ENCODE peak calls at places on chromosome 20, in five cellular contexts. One of them, this sample, is unnamed.

GRCh38 chr20:3406481-3407425 is 716 bp downstream of the DNAAF9 start:
- DNase-seq in A549: peak
- DNase-seq in endothelial cell of umbilical vein: peak
- DNase-seq in GM12892: no peak
- DNase-seq in HCT116: no peak
- DNase-seq in this sample: peak

GRCh38 chr20:44542902-44543301 is 21.0 kb upstream of the SERINC3 start:
- DNase-seq in A549: no peak
- DNase-seq in endothelial cell of umbilical vein: no peak
- DNase-seq in GM12892: no peak
- DNase-seq in HCT116: no peak
- DNase-seq in this sample: no peak

GRCh38 chr20:46851746-46852145 is 42.9 kb upstream of the EYA2 start:
- DNase-seq in A549: no peak
- DNase-seq in endothelial cell of umbilical vein: no peak
- DNase-seq in GM12892: no peak
- DNase-seq in HCT116: no peak
- DNase-seq in this sample: no peak

GRCh38 chr20:3749087-3749688 is 16.7 kb downstream of the HSPA12B start:
- DNase-seq in A549: no peak
- DNase-seq in endothelial cell of umbilical vein: no peak
- DNase-seq in GM12892: no peak
- DNase-seq in HCT116: no peak
- DNase-seq in this sample: no peak

GRCh38 chr20:40812415-40813212 is 123.6 kb upstream of the MAFB start:
- DNase-seq in A549: no peak
- DNase-seq in endothelial cell of umbilical vein: no peak
- DNase-seq in GM12892: no peak
- DNase-seq in HCT116: no peak
- DNase-seq in this sample: peak

GRCh38 chr20:4563534-4563933 is 158.2 kb upstream of the PRND start:
- DNase-seq in A549: no peak
- DNase-seq in endothelial cell of umbilical vein: peak
- DNase-seq in GM12892: no peak
- DNase-seq in HCT116: no peak
- DNase-seq in this sample: no peak

GRCh38 chr20:1761116-1761515 is 103.5 kb upstream of the SIRPG start:
- DNase-seq in A549: peak
- DNase-seq in endothelial cell of umbilical vein: peak
- DNase-seq in GM12892: no peak
- DNase-seq in HCT116: peak
- DNase-seq in this sample: peak

GRCh38 chr20:54188132-54188835 is 14.5 kb upstream of the CYP24A1 start:
- DNase-seq in A549: no peak
- DNase-seq in endothelial cell of umbilical vein: no peak
- DNase-seq in GM12892: no peak
- DNase-seq in HCT116: no peak
- DNase-seq in this sample: no peak

GRCh38 chr20:64058536-64058935 is 4.5 kb upstream of the TCEA2 start:
- DNase-seq in A549: no peak
- DNase-seq in endothelial cell of umbilical vein: no peak
- DNase-seq in GM12892: no peak
- DNase-seq in HCT116: no peak
- DNase-seq in this sample: no peak

GRCh38 chr20:56801991-56802740 is 173.1 kb downstream of the TFAP2C start:
- DNase-seq in A549: no peak
- DNase-seq in endothelial cell of umbilical vein: no peak
- DNase-seq in GM12892: no peak
- DNase-seq in HCT116: no peak
- DNase-seq in this sample: no peak

GRCh38 chr20:18666803-18667460 is 79.1 kb downstream of the DTD1 start:
- DNase-seq in A549: no peak
- DNase-seq in endothelial cell of umbilical vein: no peak
- DNase-seq in GM12892: no peak
- DNase-seq in HCT116: no peak
- DNase-seq in this sample: no peak

GRCh38 chr20:59518881-59519706 is 85.2 kb upstream of the PHACTR3 start:
- DNase-seq in A549: peak
- DNase-seq in endothelial cell of umbilical vein: peak
- DNase-seq in GM12892: peak
- DNase-seq in HCT116: peak
- DNase-seq in this sample: peak

GRCh38 chr20:37510226-37510625 is 10.8 kb upstream of the NNAT start:
- DNase-seq in A549: no peak
- DNase-seq in endothelial cell of umbilical vein: no peak
- DNase-seq in GM12892: no peak
- DNase-seq in HCT116: no peak
- DNase-seq in this sample: no peak

GRCh38 chr20:44370639-44371218 is 15.2 kb downstream of the HNF4A start:
- DNase-seq in A549: peak
- DNase-seq in endothelial cell of umbilical vein: no peak
- DNase-seq in GM12892: no peak
- DNase-seq in HCT116: no peak
- DNase-seq in this sample: no peak

GRCh38 chr20:38842558-38842981 is 37.1 kb downstream of the PPP1R16B start:
- DNase-seq in A549: no peak
- DNase-seq in endothelial cell of umbilical vein: peak
- DNase-seq in GM12892: peak
- DNase-seq in HCT116: no peak
- DNase-seq in this sample: no peak

GRCh38 chr20:47326718-47327137 is 29.8 kb downstream of the ZMYND8 start:
- DNase-seq in A549: no peak
- DNase-seq in endothelial cell of umbilical vein: peak
- DNase-seq in GM12892: no peak
- DNase-seq in HCT116: no peak
- DNase-seq in this sample: no peak

GRCh38 chr20:63501818-63502670 is 3.2 kb upstream of the EEF1A2 start:
- DNase-seq in A549: no peak
- DNase-seq in endothelial cell of umbilical vein: no peak
- DNase-seq in GM12892: no peak
- DNase-seq in HCT116: no peak
- DNase-seq in this sample: no peak

GRCh38 chr20:21661488-21662055 is 43.9 kb upstream of the PAX1 start:
- DNase-seq in A549: no peak
- DNase-seq in endothelial cell of umbilical vein: no peak
- DNase-seq in GM12892: no peak
- DNase-seq in HCT116: no peak
- DNase-seq in this sample: no peak

GRCh38 chr20:57711311-57711712 is 1.5 kb upstream of the PMEPA1 start:
- DNase-seq in A549: no peak
- DNase-seq in endothelial cell of umbilical vein: no peak
- DNase-seq in GM12892: no peak
- DNase-seq in HCT116: no peak
- DNase-seq in this sample: no peak

GRCh38 chr20:21315138-21315537 is 12.0 kb downstream of the XRN2 start:
- DNase-seq in A549: no peak
- DNase-seq in endothelial cell of umbilical vein: no peak
- DNase-seq in GM12892: no peak
- DNase-seq in HCT116: no peak
- DNase-seq in this sample: no peak

GRCh38 chr20:52191436-52192295 is at the start of gene ZFP64:
- DNase-seq in A549: peak
- DNase-seq in endothelial cell of umbilical vein: peak
- DNase-seq in GM12892: peak
- DNase-seq in HCT116: peak
- DNase-seq in this sample: peak
- TF ChIP-seq POLR2A in A549: peak
- TF ChIP-seq POLR2A in endothelial cell of umbilical vein: no peak
- TF ChIP-seq POLR2A in GM12892: peak
- TF ChIP-seq POLR2A in HCT116: peak
- TF ChIP-seq POLR2A in this sample: no peak

DNA sequence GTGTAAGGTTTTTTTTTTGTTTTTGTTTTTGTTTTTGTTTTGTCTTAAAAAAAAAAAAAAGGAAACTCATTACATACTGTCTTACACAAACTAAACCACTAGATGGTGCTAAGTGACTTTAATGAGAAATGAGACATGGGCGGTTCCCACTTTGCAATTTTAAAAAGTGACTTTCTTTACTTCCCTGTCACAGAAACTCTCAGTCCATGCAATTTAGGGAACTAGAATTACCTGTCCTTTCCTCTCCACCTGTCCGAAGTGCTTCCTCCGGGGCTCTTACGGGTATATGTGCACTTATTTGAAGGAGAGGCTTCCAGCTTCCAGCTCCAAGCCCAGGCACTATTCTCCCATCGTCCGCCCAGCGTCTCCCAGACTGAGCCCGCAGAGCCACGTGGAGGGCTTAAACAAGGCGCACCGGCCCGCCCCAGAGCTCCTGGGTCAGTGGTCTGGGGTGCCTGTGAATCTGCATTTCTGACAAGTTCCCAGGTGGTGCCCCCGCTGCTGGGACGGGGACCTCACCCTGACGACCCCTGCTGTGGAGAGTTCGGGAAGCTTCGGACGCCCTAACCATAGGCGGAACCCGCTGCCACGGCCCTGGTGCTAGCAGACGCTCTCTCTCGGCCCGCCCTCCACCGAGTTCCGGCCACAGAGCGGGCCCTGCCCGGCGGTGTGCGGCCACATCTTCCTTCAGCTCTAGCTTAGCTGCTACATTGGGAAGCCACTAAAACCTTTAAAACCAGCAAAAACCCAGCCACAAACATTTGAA is 26.1 kb downstream of the BFSP1 start:
- DNase-seq in A549: peak
- DNase-seq in endothelial cell of umbilical vein: peak
- DNase-seq in GM12892: peak
- DNase-seq in HCT116: peak
- DNase-seq in this sample: peak
- TF ChIP-seq POLR2A in A549: no peak
- TF ChIP-seq POLR2A in endothelial cell of umbilical vein: peak
- TF ChIP-seq POLR2A in GM12892: no peak
- TF ChIP-seq POLR2A in HCT116: no peak
- TF ChIP-seq POLR2A in this sample: no peak

GRCh38 chr20:407953-408842 is at the start of gene RBCK1:
- DNase-seq in A549: peak
- DNase-seq in endothelial cell of umbilical vein: peak
- DNase-seq in GM12892: peak
- DNase-seq in HCT116: peak
- DNase-seq in this sample: peak

GRCh38 chr20:409697-410559 is 1.8 kb downstream of the RBCK1 start:
- DNase-seq in A549: no peak
- DNase-seq in endothelial cell of umbilical vein: no peak
- DNase-seq in GM12892: no peak
- DNase-seq in HCT116: no peak
- DNase-seq in this sample: no peak

GRCh38 chr20:408843-409696 is 971 bp downstream of the RBCK1 start:
- DNase-seq in A549: no peak
- DNase-seq in endothelial cell of umbilical vein: peak
- DNase-seq in GM12892: no peak
- DNase-seq in HCT116: no peak
- DNase-seq in this sample: no peak

GRCh38 chr20:406200-407096 is 1.7 kb upstream of the RBCK1 start:
- DNase-seq in A549: no peak
- DNase-seq in endothelial cell of umbilical vein: no peak
- DNase-seq in GM12892: no peak
- DNase-seq in HCT116: no peak
- DNase-seq in this sample: no peak

GRCh38 chr20:407097-407952 is 774 bp upstream of the RBCK1 start:
- DNase-seq in A549: peak
- DNase-seq in endothelial cell of umbilical vein: peak
- DNase-seq in GM12892: peak
- DNase-seq in HCT116: peak
- DNase-seq in this sample: peak
- TF ChIP-seq POLR2A in A549: peak
- TF ChIP-seq POLR2A in endothelial cell of umbilical vein: peak
- TF ChIP-seq POLR2A in GM12892: peak
- TF ChIP-seq POLR2A in HCT116: peak
- TF ChIP-seq POLR2A in this sample: peak

DNA sequence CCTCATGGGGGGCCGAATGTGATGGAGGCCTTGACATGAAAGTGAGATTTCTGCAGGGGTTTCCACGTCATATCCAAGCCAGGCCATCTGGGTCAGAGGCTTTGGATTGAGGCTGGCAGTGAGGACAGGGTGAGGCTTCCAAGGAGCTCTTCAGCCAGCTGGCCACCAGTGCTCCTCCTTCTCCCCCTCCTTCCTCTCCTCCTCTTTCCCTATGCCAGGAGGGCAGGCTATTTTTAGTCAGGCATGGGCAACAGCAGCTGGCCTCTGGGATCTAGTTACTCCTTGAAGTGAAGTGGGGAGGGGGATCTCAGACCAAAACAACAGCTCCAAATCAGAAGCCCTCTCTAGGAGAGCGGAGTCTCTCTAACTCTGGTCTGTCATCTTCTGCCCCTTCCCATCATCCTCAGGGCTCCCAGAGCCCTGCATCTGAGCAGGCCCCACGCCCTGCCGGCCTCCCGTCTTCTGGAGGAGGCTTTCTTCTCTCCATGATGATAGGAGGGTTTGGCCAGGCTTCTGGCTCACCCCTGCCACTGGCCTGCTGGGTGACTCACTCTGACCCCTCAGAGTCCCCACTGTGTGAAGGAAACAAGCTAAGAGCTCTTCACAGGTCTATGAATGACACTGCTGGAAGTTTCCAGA is 612 bp downstream of the TNNC2 start:
- DNase-seq in A549: no peak
- DNase-seq in endothelial cell of umbilical vein: no peak
- DNase-seq in GM12892: no peak
- DNase-seq in HCT116: no peak
- DNase-seq in this sample: no peak
- TF ChIP-seq POLR2A in A549: no peak
- TF ChIP-seq POLR2A in endothelial cell of umbilical vein: no peak
- TF ChIP-seq POLR2A in GM12892: no peak
- TF ChIP-seq POLR2A in HCT116: no peak
- TF ChIP-seq POLR2A in this sample: no peak